ENCODE peak calls at places on chromosomes 1 and 21, in nine cellular contexts. A is psoas muscle, J is A549, U is hepatocyte, P is upper lobe of right lung, I is tibial nerve, K is cardiac fibroblast, R is brain microvascular endothelial cell, Q is heart left ventricle. S is an unnamed sample.

GRCh38 chr1:89975540-89976125 is 19.3 kb upstream of the ZNF326 start:
- DNase-seq in A (no peak), I (no peak), K (no peak), R (no peak), P (no peak), Q (no peak), J (no peak), U (no peak), S (no peak)

GRCh38 chr21:14952916-14953315 is 111.9 kb downstream of the NRIP1 start:
- DNase-seq in Q (no peak), A (no peak), J (peak; percentile 13), P (no peak), K (peak; percentile 16), I (no peak), U (no peak), R (no peak), S (no peak)

GRCh38 chr1:42434340-42434739 is 21.5 kb downstream of the ZMYND12 start:
- DNase-seq in A (no peak), J (no peak), Q (no peak), R (no peak), K (no peak), P (no peak), I (no peak), U (no peak), S (no peak)

GRCh38 chr21:33273044-33273443 is 6.9 kb downstream of the IL10RB start:
- DNase-seq in I (no peak), U (no peak), Q (no peak), K (peak; percentile 12), A (no peak), P (no peak), R (peak; percentile 14), J (no peak), S (peak; percentile 37)

GRCh38 chr21:32653326-32653901 is 41.2 kb upstream of the CFAP298 start:
- DNase-seq in P (no peak), Q (no peak), U (peak; percentile 43), A (no peak), K (peak; percentile 38), I (no peak), J (peak; percentile 19), R (peak; percentile 2), S (peak; percentile 29)

GRCh38 chr1:32250893-32251716 is at the start of gene LCK:
- DNase-seq in Q (no peak), K (no peak), J (no peak), I (no peak), U (no peak), R (no peak), P (no peak), A (no peak), S (no peak)

GRCh38 chr21:27550258-27550657 is 583.4 kb upstream of the ADAMTS5 start:
- DNase-seq in U (no peak), J (no peak), A (no peak), R (no peak), K (peak; percentile 74), Q (no peak), I (no peak), P (no peak), S (peak; percentile 70)

GRCh38 chr1:17183388-17184160 is 21.4 kb upstream of the PADI1 start:
- DNase-seq in A (no peak), U (no peak), Q (peak; percentile 5), P (no peak), J (no peak), I (no peak), R (no peak), K (no peak), S (no peak)

GRCh38 chr1:228689255-228689654 is 46.0 kb upstream of the RHOU start:
- DNase-seq in U (no peak), A (no peak), Q (no peak), J (no peak), I (no peak), P (no peak), R (no peak), K (no peak), S (no peak)

GRCh38 chr1:33768821-33769220 is 95.1 kb upstream of the HMGB4 start:
- DNase-seq in Q (no peak), R (no peak), P (no peak), K (no peak), A (no peak), I (no peak), J (no peak), U (no peak), S (no peak)

GRCh38 chr21:33844104-33844889 is 71.3 kb downstream of the ATP5PO start:
- DNase-seq in J (no peak), A (no peak), R (no peak), K (peak; percentile 56), P (no peak), I (no peak), Q (no peak), U (peak; percentile 56), S (peak; percentile 30)

GRCh38 chr1:159872896-159873295 is 10.4 kb upstream of the VSIG8 start:
- DNase-seq in A (no peak), R (no peak), P (no peak), K (no peak), J (no peak), U (no peak), I (no peak), Q (no peak), S (no peak)

GRCh38 chr1:216310776-216311175 is 112.5 kb downstream of the USH2A start:
- DNase-seq in R (peak; percentile 58), A (no peak), P (no peak), Q (no peak), I (no peak), J (peak; percentile 26), K (peak; percentile 65), U (peak; percentile 50), S (peak; percentile 62)

DNA sequence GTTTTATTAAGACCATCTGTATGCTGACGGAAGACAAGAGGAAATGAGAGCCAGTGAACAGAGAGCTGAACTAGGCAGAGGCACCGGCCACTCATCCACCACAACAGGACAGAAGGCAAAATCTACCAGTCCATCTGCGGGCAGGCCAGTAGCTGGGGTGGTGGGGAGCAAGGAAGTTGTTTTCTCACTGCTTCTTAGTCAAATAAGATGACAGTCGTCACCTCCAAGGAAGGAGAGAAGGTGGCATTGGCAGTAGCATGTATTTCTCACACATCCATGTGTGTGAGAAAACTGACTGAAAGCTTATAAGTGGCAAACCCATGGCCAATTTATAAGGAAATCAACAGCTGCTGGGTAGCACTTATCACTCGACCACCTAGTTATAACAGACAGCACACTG is 8.2 kb downstream of the TTC13 start:
- DNase-seq in P (no peak), Q (no peak), A (no peak), I (no peak), J (no peak), R (no peak), U (no peak), K (no peak), S (no peak)
- H3K4me3 ChIP-seq in P (no peak overlapping the region), Q (no peak overlapping the region), A (no peak overlapping the region), I (no peak overlapping the region), J (no peak overlapping the region), R (no peak overlapping the region), U (no peak overlapping the region), K (no peak overlapping the region), S (no peak overlapping the region)

GRCh38 chr1:20733361-20733975 is 965 bp upstream of the SH2D5 start:
- DNase-seq in P (no peak), A (no peak), Q (no peak), U (no peak), J (no peak), K (no peak), I (no peak), R (no peak), S (peak; percentile 14)
- TF ChIP-seq CTCF in P (no peak), A (no peak), Q (no peak), U (no peak), J (no peak), K (no peak), I (no peak), R (no peak), S (no peak)

GRCh38 chr1:206923009-206923960 is 1.5 kb upstream of the FCMR start:
- DNase-seq in P (no peak), U (no peak), I (no peak), Q (peak; percentile 24), J (no peak), A (no peak), R (no peak), K (no peak), S (no peak)

GRCh38 chr1:206924549-206925115 is 2.9 kb upstream of the FCMR start:
- DNase-seq in R (no peak), P (no peak), A (no peak), J (no peak), U (no peak), K (no peak), Q (no peak), I (no peak), S (no peak)

GRCh38 chr1:206922524-206922923 is 783 bp upstream of the FCMR start:
- DNase-seq in R (no peak), Q (no peak), A (no peak), K (no peak), J (no peak), U (no peak), I (no peak), P (no peak), S (no peak)

GRCh38 chr1:206923961-206924548 is 2.3 kb upstream of the FCMR start:
- DNase-seq in A (no peak), Q (no peak), J (no peak), K (no peak), U (no peak), I (no peak), R (no peak), P (no peak), S (no peak)

GRCh38 chr1:206921772-206922265 is at the start of gene FCMR:
- DNase-seq in J (no peak), P (no peak), I (peak; percentile 36), R (no peak), Q (peak; percentile 29), A (no peak), U (no peak), K (peak; percentile 54), S (no peak)
- H3K4me3 ChIP-seq in J (no peak within 1 kb of the TSS), P (peak within 1 kb of the TSS; percentile 36), I (peak within 1 kb of the TSS; percentile 44), R (no peak within 1 kb of the TSS), Q (no peak within 1 kb of the TSS), A (no peak within 1 kb of the TSS), U (no peak within 1 kb of the TSS), K (no peak within 1 kb of the TSS), S (no peak within 1 kb of the TSS)

GRCh38 chr1:236753554-236753953 is 41.5 kb upstream of the MTR start:
- DNase-seq in I (no peak), P (no peak), J (peak; percentile 73), A (no peak), R (no peak), U (peak; percentile 60), Q (no peak), K (peak; percentile 32), S (peak; percentile 19)
- TF ChIP-seq CTCF in I (no peak), P (no peak), J (peak; percentile 56), A (no peak), R (peak; percentile 38), U (peak; percentile 56), Q (peak; percentile 15), K (no peak), S (peak; percentile 2)

GRCh38 chr1:60958001-60958400 is 124.4 kb upstream of the NFIA start:
- DNase-seq in P (no peak), A (no peak), J (no peak), U (no peak), I (no peak), Q (no peak), K (no peak), R (no peak), S (no peak)
- H3K4me3 ChIP-seq in P (no peak overlapping the region), A (no peak overlapping the region), J (no peak overlapping the region), U (no peak overlapping the region), I (no peak overlapping the region), Q (no peak overlapping the region), K (no peak overlapping the region), R (no peak overlapping the region), S (no peak overlapping the region)

S was measured in fibroblast of the aortic adventitia.